ENCODE peak calls at places on chromosome 4, in seven cellular contexts. One of them, this sample, is unnamed.
A peak's percentile ranks its signal among the peaks of the same experiment; 100 is the strongest.

GRCh38 chr4:118972167-118972566 is 83.5 kb downstream of the SYNPO2 start:
- DNase-seq in endothelial cell: no peak
- DNase-seq in A673: no peak
- DNase-seq in GDM1: no peak
- DNase-seq in Right ventricle myocardium inferior: no peak
- DNase-seq in type B pancreatic cell: no peak
- DNase-seq in fibroblast of lung: no peak
- DNase-seq in this sample: peak; percentile 55

GRCh38 chr4:2243682-2244380 is 1.9 kb upstream of the HAUS3 start:
- DNase-seq in fibroblast of lung: peak; percentile 29
- DNase-seq in A673: no peak
- DNase-seq in type B pancreatic cell: no peak
- DNase-seq in GDM1: peak; percentile 60
- DNase-seq in Right ventricle myocardium inferior: peak; percentile 75
- DNase-seq in endothelial cell: no peak
- DNase-seq in this sample: no peak

GRCh38 chr4:39698424-39699009 is 581 bp downstream of the UBE2K start:
- DNase-seq in fibroblast of lung: peak; percentile 42
- DNase-seq in type B pancreatic cell: peak; percentile 74
- DNase-seq in A673: peak; percentile 54
- DNase-seq in GDM1: peak; percentile 46
- DNase-seq in Right ventricle myocardium inferior: peak; percentile 82
- DNase-seq in endothelial cell: peak; percentile 58
- DNase-seq in this sample: peak; percentile 92

GRCh38 chr4:48093949-48094550 is 40.0 kb downstream of the TXK start:
- DNase-seq in endothelial cell: no peak
- DNase-seq in A673: peak; percentile 84
- DNase-seq in fibroblast of lung: peak; percentile 65
- DNase-seq in type B pancreatic cell: no peak
- DNase-seq in Right ventricle myocardium inferior: no peak
- DNase-seq in GDM1: no peak
- DNase-seq in this sample: no peak

GRCh38 chr4:48909697-48910096 is 3.1 kb upstream of the OCIAD2 start:
- DNase-seq in GDM1: no peak
- DNase-seq in type B pancreatic cell: no peak
- DNase-seq in fibroblast of lung: peak; percentile 99
- DNase-seq in endothelial cell: no peak
- DNase-seq in Right ventricle myocardium inferior: no peak
- DNase-seq in A673: peak; percentile 85
- DNase-seq in this sample: no peak

GRCh38 chr4:10738826-10739489 is 54.4 kb upstream of the CLNK start:
- DNase-seq in A673: no peak
- DNase-seq in endothelial cell: no peak
- DNase-seq in type B pancreatic cell: no peak
- DNase-seq in fibroblast of lung: peak; percentile 61
- DNase-seq in GDM1: no peak
- DNase-seq in Right ventricle myocardium inferior: no peak
- DNase-seq in this sample: no peak

GRCh38 chr4:41214158-41215146 is at the start of gene APBB2:
- DNase-seq in fibroblast of lung: peak; percentile 97
- DNase-seq in endothelial cell: peak; percentile 97
- DNase-seq in Right ventricle myocardium inferior: peak; percentile 96
- DNase-seq in GDM1: peak; percentile 37
- DNase-seq in A673: peak; percentile 98
- DNase-seq in type B pancreatic cell: peak; percentile 96
- DNase-seq in this sample: peak; percentile 97

GRCh38 chr4:113397114-113397701 is 347.8 kb downstream of the ANK2 start:
- DNase-seq in A673: no peak
- DNase-seq in type B pancreatic cell: no peak
- DNase-seq in GDM1: no peak
- DNase-seq in Right ventricle myocardium inferior: no peak
- DNase-seq in endothelial cell: no peak
- DNase-seq in fibroblast of lung: peak; percentile 90
- DNase-seq in this sample: no peak

GRCh38 chr4:153502584-153502983 is 36.4 kb downstream of the TMEM131L start:
- DNase-seq in type B pancreatic cell: no peak
- DNase-seq in GDM1: no peak
- DNase-seq in Right ventricle myocardium inferior: no peak
- DNase-seq in A673: no peak
- DNase-seq in endothelial cell: no peak
- DNase-seq in fibroblast of lung: peak; percentile 50
- DNase-seq in this sample: no peak

GRCh38 chr4:139279723-139280620 is at the start of gene MGARP:
- DNase-seq in GDM1: no peak
- DNase-seq in type B pancreatic cell: no peak
- DNase-seq in endothelial cell: peak; percentile 40
- DNase-seq in Right ventricle myocardium inferior: peak; percentile 69
- DNase-seq in fibroblast of lung: peak; percentile 51
- DNase-seq in A673: peak; percentile 55
- DNase-seq in this sample: no peak

GRCh38 chr4:3406431-3406830 is 35.3 kb upstream of the HGFAC start:
- DNase-seq in endothelial cell: no peak
- DNase-seq in fibroblast of lung: no peak
- DNase-seq in GDM1: no peak
- DNase-seq in type B pancreatic cell: no peak
- DNase-seq in Right ventricle myocardium inferior: peak; percentile 49
- DNase-seq in A673: no peak
- DNase-seq in this sample: no peak

GRCh38 chr4:178553201-178553600 is 1111.0 kb upstream of the AGA start:
- DNase-seq in GDM1: no peak
- DNase-seq in fibroblast of lung: no peak
- DNase-seq in type B pancreatic cell: no peak
- DNase-seq in A673: no peak
- DNase-seq in endothelial cell: no peak
- DNase-seq in Right ventricle myocardium inferior: no peak
- DNase-seq in this sample: no peak

GRCh38 chr4:84750260-84750955 is 167.5 kb downstream of the CDS1 start:
- DNase-seq in A673: peak; percentile 46
- DNase-seq in type B pancreatic cell: no peak
- DNase-seq in GDM1: no peak
- DNase-seq in endothelial cell: no peak
- DNase-seq in Right ventricle myocardium inferior: no peak
- DNase-seq in fibroblast of lung: peak; percentile 44
- DNase-seq in this sample: no peak

GRCh38 chr4:47533689-47534347 is 48.7 kb downstream of the ATP10D start:
- DNase-seq in type B pancreatic cell: no peak
- DNase-seq in endothelial cell: no peak
- DNase-seq in GDM1: no peak
- DNase-seq in A673: no peak
- DNase-seq in fibroblast of lung: peak; percentile 69
- DNase-seq in Right ventricle myocardium inferior: no peak
- DNase-seq in this sample: no peak

GRCh38 chr4:67682266-67682665 is 18.7 kb downstream of the UBA6 start:
- DNase-seq in Right ventricle myocardium inferior: no peak
- DNase-seq in type B pancreatic cell: no peak
- DNase-seq in A673: no peak
- DNase-seq in fibroblast of lung: no peak
- DNase-seq in endothelial cell: no peak
- DNase-seq in GDM1: no peak
- DNase-seq in this sample: no peak

GRCh38 chr4:120096508-120097297 is 30.1 kb upstream of the MAD2L1 start:
- DNase-seq in GDM1: no peak
- DNase-seq in type B pancreatic cell: no peak
- DNase-seq in fibroblast of lung: no peak
- DNase-seq in endothelial cell: no peak
- DNase-seq in A673: no peak
- DNase-seq in Right ventricle myocardium inferior: no peak
- DNase-seq in this sample: no peak

GRCh38 chr4:76198411-76199237 is 15.0 kb downstream of the SCARB2 start:
- DNase-seq in GDM1: peak; percentile 69
- DNase-seq in A673: peak; percentile 36
- DNase-seq in type B pancreatic cell: no peak
- DNase-seq in Right ventricle myocardium inferior: peak; percentile 68
- DNase-seq in endothelial cell: peak; percentile 59
- DNase-seq in fibroblast of lung: peak; percentile 93
- DNase-seq in this sample: peak; percentile 92

GRCh38 chr4:186201535-186202230 is 10.3 kb downstream of the CYP4V2 start:
- DNase-seq in Right ventricle myocardium inferior: no peak
- DNase-seq in A673: peak; percentile 29
- DNase-seq in type B pancreatic cell: no peak
- DNase-seq in fibroblast of lung: no peak
- DNase-seq in GDM1: peak; percentile 23
- DNase-seq in endothelial cell: peak; percentile 46
- DNase-seq in this sample: no peak

GRCh38 chr4:95644417-95644816 is 95.6 kb upstream of the UNC5C start:
- DNase-seq in A673: no peak
- DNase-seq in GDM1: no peak
- DNase-seq in endothelial cell: no peak
- DNase-seq in type B pancreatic cell: no peak
- DNase-seq in fibroblast of lung: no peak
- DNase-seq in Right ventricle myocardium inferior: no peak
- DNase-seq in this sample: no peak

GRCh38 chr4:7650606-7651400 is 216.1 kb upstream of the PSAPL1 start:
- DNase-seq in A673: no peak
- DNase-seq in Right ventricle myocardium inferior: no peak
- DNase-seq in endothelial cell: peak; percentile 42
- DNase-seq in GDM1: peak; percentile 76
- DNase-seq in type B pancreatic cell: no peak
- DNase-seq in fibroblast of lung: peak; percentile 64
- DNase-seq in this sample: no peak

GRCh38 chr4:84678976-84679744 is 96.2 kb downstream of the CDS1 start:
- DNase-seq in A673: no peak
- DNase-seq in type B pancreatic cell: no peak
- DNase-seq in GDM1: no peak
- DNase-seq in Right ventricle myocardium inferior: no peak
- DNase-seq in fibroblast of lung: no peak
- DNase-seq in endothelial cell: no peak
- DNase-seq in this sample: no peak

GRCh38 chr4:94457692-94458106 is 6.0 kb downstream of the PDLIM5 start:
- DNase-seq in GDM1: no peak
- DNase-seq in endothelial cell: no peak
- DNase-seq in fibroblast of lung: peak; percentile 66
- DNase-seq in type B pancreatic cell: no peak
- DNase-seq in Right ventricle myocardium inferior: no peak
- DNase-seq in A673: no peak
- DNase-seq in this sample: no peak